ENCODE peak calls at places on chromosomes 13 and 19, in eight cellular contexts. C is cardiac muscle cell; G is fibroblast of lung; T is PC-3; R is HL-60; X is IMR-90; W is fibroblast of the aortic adventitia; K is CD4-positive, alpha-beta T cell. L is an unnamed sample.

GRCh38 chr13:105997436-105998232 is 537.8 kb downstream of the EFNB2 start:
- DNase-seq in K (no peak), X (no peak), T (no peak), W (no peak), R (no peak), C (peak), G (peak), L (no peak)

GRCh38 chr19:41604831-41605230 is 22.0 kb downstream of the CEACAM4 start:
- DNase-seq in G (no peak), T (no peak), C (no peak), W (no peak), R (no peak), X (no peak), K (no peak), L (no peak)

GRCh38 chr13:85509512-85509911 is 289.7 kb downstream of the SLITRK6 start:
- DNase-seq in G (peak), R (no peak), C (no peak), W (no peak), K (no peak), X (peak), T (peak), L (peak)

GRCh38 chr19:44626067-44626624 is 12.8 kb downstream of the IGSF23 start:
- DNase-seq in T (peak), R (no peak), C (peak), G (peak), K (no peak), W (peak), X (peak), L (peak)

GRCh38 chr19:12788682-12789097 is 2.6 kb upstream of the JUNB start:
- DNase-seq in T (peak), G (no peak), R (peak), K (no peak), X (peak), W (peak), C (peak), L (peak)

GRCh38 chr19:44260343-44260681 is 626 bp downstream of the ZNF233 start:
- DNase-seq in T (no peak), W (no peak), C (no peak), G (no peak), X (no peak), K (no peak), R (no peak), L (no peak)

GRCh38 chr19:18672044-18672451 is 11.4 kb upstream of the CRTC1 start:
- DNase-seq in T (no peak), W (no peak), G (no peak), C (no peak), X (no peak), K (no peak), R (no peak), L (no peak)

GRCh38 chr19:7833225-7834156 is 3.5 kb downstream of the EVI5L start:
- DNase-seq in K (no peak), X (peak), R (no peak), G (peak), T (peak), C (peak), W (peak), L (peak)

GRCh38 chr13:65112123-65113075 is 2117.7 kb downstream of the PCDH9 start:
- DNase-seq in G (peak), W (no peak), C (no peak), K (no peak), R (no peak), T (peak), X (peak), L (no peak)

GRCh38 chr13:90103099-90103784 is 1244.2 kb upstream of the MIR17HG start:
- DNase-seq in G (no peak), K (no peak), W (no peak), C (no peak), R (no peak), T (no peak), X (no peak), L (no peak)

GRCh38 chr13:47038196-47038595 is 141.3 kb upstream of the HTR2A start:
- DNase-seq in G (peak), W (no peak), X (peak), K (no peak), R (no peak), T (no peak), C (no peak), L (no peak)

GRCh38 chr13:75636339-75637095 is 387 bp downstream of the LMO7 start:
- DNase-seq in X (peak), R (peak), T (peak), W (peak), C (peak), K (peak), G (peak), L (peak)

GRCh38 chr13:90830782-90831181 is 516.7 kb upstream of the MIR17HG start:
- DNase-seq in X (no peak), T (peak), W (no peak), G (no peak), C (no peak), R (no peak), K (no peak), L (no peak)

GRCh38 chr13:109587689-109588088 is 198.7 kb downstream of the IRS2 start:
- DNase-seq in T (no peak), R (no peak), K (no peak), C (no peak), X (no peak), G (no peak), W (no peak), L (no peak)

GRCh38 chr19:36213793-36214387 is 575 bp downstream of the ZNF565 start:
- DNase-seq in K (no peak), R (no peak), C (no peak), X (peak), G (peak), T (peak), W (no peak), L (peak)

GRCh38 chr13:113141591-113141950 is 16.9 kb upstream of the PROZ start:
- DNase-seq in X (no peak), K (no peak), C (no peak), T (no peak), G (no peak), R (no peak), W (no peak), L (no peak)

GRCh38 chr13:99989376-99990044 is 7.9 kb downstream of the ZIC2 start:
- DNase-seq in T (no peak), W (no peak), C (no peak), K (no peak), X (no peak), G (no peak), R (no peak), L (no peak)

GRCh38 chr13:51532736-51533197 is 51.5 kb upstream of the WDFY2 start:
- DNase-seq in R (peak), K (no peak), W (no peak), X (no peak), G (no peak), C (no peak), T (no peak), L (no peak)

GRCh38 chr13:110347535-110348308 is 40.6 kb downstream of the COL4A2 start:
- DNase-seq in K (no peak), T (peak), X (peak), G (peak), W (peak), C (peak), R (no peak), L (peak)

GRCh38 chr19:17107546-17108452 is 32.2 kb downstream of the MYO9B start:
- DNase-seq in W (peak), G (peak), C (peak), R (peak), K (no peak), X (peak), T (peak), L (peak)
- TF ChIP-seq CTCF in W (no peak), G (no peak), C (no peak), R (no peak), K (no peak), X (no peak), T (no peak), L (no peak)

DNA sequence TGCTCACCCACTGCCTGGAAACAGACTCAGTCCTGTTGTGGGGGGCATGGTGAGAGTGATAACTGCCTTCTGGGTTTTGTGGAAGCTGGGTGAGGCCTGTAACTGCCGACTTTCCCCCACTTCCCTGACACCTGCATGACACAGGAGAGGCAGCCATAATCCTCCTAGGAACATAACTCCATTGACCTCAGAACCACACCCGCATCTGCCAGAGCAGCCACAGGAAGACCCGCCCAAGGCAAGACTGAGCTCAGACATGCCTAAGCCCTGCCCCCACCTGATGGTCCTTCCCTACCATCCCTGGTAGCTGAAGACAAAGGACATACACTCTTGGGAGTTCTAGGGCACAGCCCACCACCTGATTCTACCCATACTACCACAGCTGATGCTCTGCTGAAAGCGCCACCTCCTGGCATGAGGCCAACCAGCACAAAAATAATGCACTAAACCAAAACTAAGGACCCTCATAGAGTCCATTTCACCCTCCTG is 326.7 kb downstream of the RBM26 start:
- DNase-seq in X (no peak), T (peak), G (no peak), C (no peak), R (no peak), W (no peak), K (no peak), L (peak)
- TF ChIP-seq CTCF in X (no peak), T (no peak), G (no peak), C (no peak), R (no peak), W (no peak), K (no peak), L (no peak)

GRCh38 chr19:31548941-31549340 is 199.7 kb upstream of the TSHZ3 start:
- DNase-seq in G (peak), C (peak), X (peak), T (no peak), K (no peak), R (no peak), W (peak), L (no peak)
- TF ChIP-seq CTCF in G (peak), C (peak), X (peak), T (peak), K (no peak), R (peak), W (peak), L (no peak)

DNA sequence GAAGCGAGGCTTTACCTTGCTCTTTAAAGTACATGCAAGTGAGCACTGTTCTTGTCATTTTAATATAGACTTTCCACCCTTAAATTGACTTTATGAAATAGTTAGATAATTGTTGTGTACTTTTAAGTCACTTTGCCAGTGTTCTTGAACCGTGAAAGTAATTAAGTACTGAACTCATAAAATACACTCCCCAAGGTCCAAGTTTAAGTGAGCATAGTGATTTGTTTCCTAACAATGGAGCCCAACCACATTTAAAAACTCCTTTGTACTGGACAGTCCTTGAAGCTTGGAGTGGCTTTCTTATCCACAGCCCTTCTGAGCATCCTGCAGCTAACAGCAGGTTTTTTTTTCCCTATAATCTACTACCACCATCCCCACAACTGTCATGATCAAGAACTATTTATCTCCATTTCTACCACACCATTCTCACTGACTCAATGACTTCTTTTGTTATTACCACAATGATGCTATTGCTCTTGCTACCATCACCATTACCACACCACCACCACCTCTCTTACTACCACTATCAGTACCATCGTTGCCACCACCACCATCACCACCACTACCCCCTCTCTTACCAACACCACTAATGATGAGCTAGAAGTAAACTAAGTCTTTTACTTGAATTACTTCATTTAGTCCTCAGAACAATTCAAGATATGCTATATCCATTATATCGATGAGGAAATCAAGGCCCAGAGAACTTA is 452.6 kb downstream of the DIAPH3 start:
- DNase-seq in X (no peak), T (no peak), K (no peak), C (no peak), G (peak), R (no peak), W (peak), L (no peak)
- TF ChIP-seq CTCF in X (no peak), T (no peak), K (no peak), C (no peak), G (no peak), R (no peak), W (no peak), L (no peak)